ENCODE peak calls at places on chromosomes 7 and 10, in eight cellular contexts. L is sigmoid colon; R is fibroblast of lung; A is ovary; S is K562; T is CD8-positive, alpha-beta T cell; E is right lobe of liver; I is heart left ventricle. Q is an unnamed sample.

GRCh38 chr10:120465138-120465537 is 8.1 kb downstream of the PLPP4 start:
- DNase-seq in T (no peak), E (no peak), I (no peak), L (no peak), A (no peak), R (no peak), S (no peak), Q (no peak)

GRCh38 chr7:134302120-134302519 is 14.6 kb downstream of the SLC35B4 start:
- DNase-seq in R (peak; percentile 23), L (no peak), I (no peak), S (no peak), A (no peak), T (no peak), E (no peak), Q (no peak)

GRCh38 chr10:113087082-113088029 is 137.3 kb downstream of the TCF7L2 start:
- DNase-seq in I (peak; percentile 31), L (peak; percentile 88), S (peak; percentile 37), R (peak; percentile 99), T (no peak), E (no peak), A (peak; percentile 69), Q (peak; percentile 74)

GRCh38 chr10:11358923-11359560 is 252.4 kb downstream of the USP6NL start:
- DNase-seq in S (no peak), T (no peak), I (no peak), L (no peak), E (no peak), R (no peak), A (no peak), Q (no peak)

GRCh38 chr10:29131952-29132820 is 156.7 kb upstream of the LYZL1 start:
- DNase-seq in T (no peak), E (no peak), L (no peak), I (peak; percentile 16), R (peak; percentile 14), S (peak; percentile 59), A (peak; percentile 27), Q (no peak)

GRCh38 chr7:76294344-76295024 is 8.0 kb upstream of the HSPB1 start:
- DNase-seq in T (no peak), A (peak; percentile 98), L (peak; percentile 99), S (peak; percentile 86), R (peak; percentile 96), I (peak; percentile 97), E (peak; percentile 95), Q (peak; percentile 99)

GRCh38 chr7:70736715-70737460 is 395.1 kb upstream of the GALNT17 start:
- DNase-seq in L (no peak), S (no peak), A (peak; percentile 20), E (no peak), T (no peak), I (no peak), R (peak; percentile 70), Q (no peak)

GRCh38 chr10:124353896-124354295 is 64.8 kb downstream of the OAT start:
- DNase-seq in E (no peak), A (no peak), I (no peak), R (no peak), T (no peak), L (no peak), S (no peak), Q (no peak)

GRCh38 chr10:13973742-13974141 is 357.0 kb downstream of the FRMD4A start:
- DNase-seq in S (no peak), L (no peak), T (no peak), E (no peak), R (peak; percentile 85), A (no peak), I (no peak), Q (no peak)

GRCh38 chr7:101833799-101834198 is 16.4 kb downstream of the CUX1 start:
- DNase-seq in L (peak; percentile 53), T (no peak), E (no peak), R (no peak), A (no peak), I (no peak), S (no peak), Q (no peak)

GRCh38 chr7:29102554-29103151 is 43.7 kb downstream of the CPVL start:
- DNase-seq in I (peak; percentile 69), S (peak; percentile 44), T (peak; percentile 48), A (peak; percentile 49), L (peak; percentile 81), E (peak; percentile 61), R (peak; percentile 78), Q (peak; percentile 77)

GRCh38 chr7:20260219-20260618 is 43.0 kb upstream of the MACC1 start:
- DNase-seq in T (no peak), R (peak; percentile 77), L (no peak), I (no peak), E (no peak), S (no peak), A (no peak), Q (no peak)

GRCh38 chr7:105567821-105568220 is 13.5 kb downstream of the EFCAB10 start:
- DNase-seq in E (no peak), S (no peak), A (no peak), R (no peak), T (no peak), I (no peak), L (no peak), Q (no peak)

GRCh38 chr10:676178-676577 is 13.3 kb downstream of the DIP2C start:
- DNase-seq in S (no peak), E (no peak), L (no peak), T (no peak), I (no peak), A (no peak), R (no peak), Q (no peak)

GRCh38 chr7:114130860-114131259 is 212.1 kb upstream of the PPP1R3A start:
- DNase-seq in R (peak; percentile 8), S (no peak), I (no peak), L (no peak), T (no peak), A (no peak), E (no peak), Q (no peak)

GRCh38 chr10:113709221-113709838 is 29.6 kb downstream of the CASP7 start:
- DNase-seq in L (no peak), R (peak; percentile 74), A (no peak), T (no peak), I (no peak), E (no peak), S (no peak), Q (no peak)

GRCh38 chr10:121961456-121961855 is 13.6 kb downstream of the NSMCE4A start:
- DNase-seq in E (no peak), R (no peak), L (no peak), I (no peak), T (no peak), S (no peak), A (no peak), Q (no peak)

GRCh38 chr7:134612197-134612596 is 34.5 kb upstream of the BPGM start:
- DNase-seq in I (no peak), R (no peak), A (no peak), T (no peak), L (no peak), S (no peak), E (no peak), Q (no peak)

GRCh38 chr7:86913709-86914108 is 145.7 kb downstream of the ELAPOR2 start:
- DNase-seq in E (no peak), I (no peak), R (no peak), L (no peak), A (no peak), S (no peak), T (no peak), Q (no peak)

GRCh38 chr7:86916277-86916825 is 143.1 kb downstream of the ELAPOR2 start:
- DNase-seq in I (no peak), A (no peak), E (no peak), R (no peak), S (no peak), L (no peak), T (no peak), Q (no peak)

GRCh38 chr7:86911703-86912102 is 147.8 kb downstream of the ELAPOR2 start:
- DNase-seq in T (no peak), E (no peak), S (peak; percentile 14), L (no peak), A (no peak), I (no peak), R (no peak), Q (no peak)

GRCh38 chr7:86918245-86918644 is 141.2 kb downstream of the ELAPOR2 start:
- DNase-seq in L (no peak), S (no peak), I (no peak), T (no peak), E (no peak), R (no peak), A (no peak), Q (no peak)

GRCh38 chr7:86914468-86915054 is 144.9 kb downstream of the ELAPOR2 start:
- DNase-seq in S (peak; percentile 37), T (no peak), L (no peak), I (no peak), R (peak; percentile 37), A (no peak), E (no peak), Q (no peak)
- TF ChIP-seq CTCF in S (peak; percentile 69), T (peak; percentile 56), L (peak; percentile 13), I (peak; percentile 50), R (peak; percentile 55), A (no peak), E (peak; percentile 43), Q (no peak)

GRCh38 chr10:71745659-71746250 is 26.2 kb upstream of the C10orf105 start:
- DNase-seq in T (no peak), L (no peak), R (no peak), S (no peak), I (no peak), A (no peak), E (no peak), Q (peak; percentile 32)
- H3K4me1 ChIP-seq in T (peaks cover 100% of the 10 kb centered on the region), L (no peaks in the 10 kb centered on the region), R (no peaks in the 10 kb centered on the region), S (peaks cover 66% of the 10 kb centered on the region), I (peaks cover 53% of the 10 kb centered on the region), A (peaks cover 28% of the 10 kb centered on the region), E (peaks cover 29% of the 10 kb centered on the region), Q (peaks cover 30% of the 10 kb centered on the region)

DNA sequence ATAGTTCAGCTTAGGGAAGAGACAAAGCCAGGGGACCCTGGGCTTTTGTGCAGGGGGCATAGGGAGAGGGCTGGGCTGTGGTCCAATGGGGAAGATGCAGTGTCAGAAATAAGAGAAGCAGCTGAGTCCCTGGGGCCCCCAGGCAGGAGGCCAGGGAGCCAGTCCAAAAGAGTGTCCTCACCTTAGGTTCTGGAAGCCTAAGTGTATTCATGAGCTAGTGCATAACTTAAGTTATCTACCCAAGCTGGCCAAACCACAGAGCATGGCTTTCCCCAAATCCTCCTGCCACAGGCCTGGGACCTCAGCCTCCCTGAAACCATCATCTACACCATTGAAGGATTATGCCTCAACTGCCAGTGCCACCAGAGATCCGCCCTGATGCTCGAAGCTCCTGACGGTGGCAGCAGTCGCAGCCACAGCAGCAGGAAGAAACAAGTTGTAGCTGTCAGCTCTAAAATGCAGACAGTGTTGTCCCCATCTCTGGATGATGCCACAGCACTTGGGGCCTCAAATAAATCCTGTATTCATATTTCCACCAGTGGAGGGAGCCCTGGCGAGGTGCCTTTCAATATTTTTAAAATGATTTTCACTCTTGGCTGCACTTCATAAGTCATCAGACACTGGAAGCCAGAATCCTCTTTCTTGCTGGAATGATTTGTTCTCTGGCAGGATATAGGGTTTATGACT is 574.6 kb downstream of the GRID1 start:
- DNase-seq in L (no peak), T (no peak), I (no peak), E (no peak), A (no peak), S (no peak), R (no peak), Q (no peak)
- TF ChIP-seq CTCF in L (peak; percentile 29), T (no peak), I (peak; percentile 57), E (peak; percentile 27), A (no peak), S (peak; percentile 29), R (no peak), Q (no peak)

DNA sequence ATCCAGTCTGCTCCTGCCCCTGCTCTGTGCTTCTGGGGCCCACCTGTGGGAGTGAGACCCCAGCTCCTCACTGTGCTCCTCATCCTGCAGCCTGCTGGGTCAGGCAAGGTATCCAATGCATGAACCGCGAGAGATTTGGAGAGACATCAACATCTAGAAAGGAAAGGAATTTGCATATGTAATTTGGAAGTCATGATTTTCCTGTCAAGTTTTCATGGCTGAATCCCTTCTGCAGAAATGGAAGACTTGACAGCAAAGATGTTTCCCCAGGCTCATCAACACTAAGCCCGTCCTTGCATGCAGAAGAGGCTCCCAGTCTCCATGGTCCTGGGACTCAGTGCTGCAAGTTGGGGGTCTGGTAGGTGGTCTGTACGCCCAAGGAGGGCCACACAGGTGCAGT is 176.9 kb upstream of the GRB10 start:
- DNase-seq in L (no peak), E (no peak), I (no peak), T (no peak), A (no peak), S (no peak), R (no peak), Q (no peak)
- H3K4me1 ChIP-seq in L (no peaks in the 10 kb centered on the region), E (no peaks in the 10 kb centered on the region), I (peaks cover 22% of the 10 kb centered on the region), T (no peaks in the 10 kb centered on the region), A (no peaks in the 10 kb centered on the region), S (peaks cover 13% of the 10 kb centered on the region), R (no peaks in the 10 kb centered on the region), Q (no peaks in the 10 kb centered on the region)